ENCODE peak calls at places on chromosome 18, in seven cellular contexts. One of them, this sample, is unnamed.

GRCh38 chr18:39487932-39488331 is 1922.3 kb upstream of the CELF4 start:
- DNase-seq in psoas muscle: no peak
- DNase-seq in HFF-Myc: no peak
- DNase-seq in neural progenitor cell: no peak
- DNase-seq in heart right ventricle: no peak
- DNase-seq in A549: no peak
- DNase-seq in OCI-LY7: no peak
- DNase-seq in this sample: no peak

GRCh38 chr18:56298935-56299334 is 339.5 kb downstream of the TXNL1 start:
- DNase-seq in heart right ventricle: no peak
- DNase-seq in A549: peak
- DNase-seq in neural progenitor cell: no peak
- DNase-seq in OCI-LY7: no peak
- DNase-seq in HFF-Myc: no peak
- DNase-seq in psoas muscle: no peak
- DNase-seq in this sample: no peak

GRCh38 chr18:49023938-49024341 is 73.2 kb upstream of the SMAD7 start:
- DNase-seq in psoas muscle: peak
- DNase-seq in A549: no peak
- DNase-seq in neural progenitor cell: no peak
- DNase-seq in HFF-Myc: no peak
- DNase-seq in OCI-LY7: peak
- DNase-seq in heart right ventricle: no peak
- DNase-seq in this sample: no peak

GRCh38 chr18:29250843-29251242 is 1073.9 kb upstream of the CDH2 start:
- DNase-seq in OCI-LY7: no peak
- DNase-seq in A549: no peak
- DNase-seq in neural progenitor cell: no peak
- DNase-seq in psoas muscle: no peak
- DNase-seq in HFF-Myc: no peak
- DNase-seq in heart right ventricle: no peak
- DNase-seq in this sample: no peak

GRCh38 chr18:56873441-56874140 is 222.4 kb downstream of the WDR7 start:
- DNase-seq in heart right ventricle: no peak
- DNase-seq in OCI-LY7: peak
- DNase-seq in psoas muscle: no peak
- DNase-seq in neural progenitor cell: peak
- DNase-seq in HFF-Myc: no peak
- DNase-seq in A549: no peak
- DNase-seq in this sample: no peak

GRCh38 chr18:75422341-75422910 is 5.1 kb downstream of the SMIM21 start:
- DNase-seq in neural progenitor cell: no peak
- DNase-seq in HFF-Myc: no peak
- DNase-seq in psoas muscle: no peak
- DNase-seq in A549: no peak
- DNase-seq in OCI-LY7: no peak
- DNase-seq in heart right ventricle: no peak
- DNase-seq in this sample: no peak

GRCh38 chr18:22174341-22175148 is 5.2 kb downstream of the GATA6 start:
- DNase-seq in HFF-Myc: no peak
- DNase-seq in heart right ventricle: no peak
- DNase-seq in A549: no peak
- DNase-seq in OCI-LY7: no peak
- DNase-seq in psoas muscle: no peak
- DNase-seq in neural progenitor cell: peak
- DNase-seq in this sample: no peak

GRCh38 chr18:48529796-48530195 is 9.0 kb upstream of the CTIF start:
- DNase-seq in heart right ventricle: no peak
- DNase-seq in neural progenitor cell: no peak
- DNase-seq in psoas muscle: no peak
- DNase-seq in OCI-LY7: no peak
- DNase-seq in A549: no peak
- DNase-seq in HFF-Myc: no peak
- DNase-seq in this sample: no peak

GRCh38 chr18:50009772-50010171 is 185.2 kb downstream of the MYO5B start:
- DNase-seq in heart right ventricle: peak
- DNase-seq in HFF-Myc: no peak
- DNase-seq in neural progenitor cell: peak
- DNase-seq in A549: peak
- DNase-seq in OCI-LY7: peak
- DNase-seq in psoas muscle: no peak
- DNase-seq in this sample: peak

DNA sequence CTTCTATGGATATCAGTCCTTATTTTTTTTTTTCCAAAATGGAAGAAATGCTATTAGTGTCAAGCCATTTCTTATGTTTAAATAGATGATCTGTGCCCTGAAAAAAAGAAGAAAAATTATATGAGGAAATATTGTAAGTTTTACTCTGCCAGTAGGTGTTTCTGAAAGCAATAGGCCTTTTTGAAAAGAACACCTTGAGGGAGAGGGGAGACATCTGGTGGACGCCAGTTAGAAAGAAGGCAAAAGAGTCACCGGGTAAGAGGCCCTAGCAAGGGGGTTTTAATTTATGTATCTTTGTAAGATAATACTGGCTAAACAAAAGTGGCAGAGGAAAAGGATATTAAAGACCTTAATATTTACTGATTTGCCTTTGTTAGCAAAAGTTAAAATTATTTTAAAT is 56.1 kb downstream of the DYNAP start:
- DNase-seq in neural progenitor cell: peak
- DNase-seq in psoas muscle: no peak
- DNase-seq in heart right ventricle: no peak
- DNase-seq in HFF-Myc: peak
- DNase-seq in OCI-LY7: peak
- DNase-seq in A549: peak
- DNase-seq in this sample: no peak
- TF ChIP-seq CTCF in neural progenitor cell: peak
- TF ChIP-seq CTCF in psoas muscle: no peak
- TF ChIP-seq CTCF in heart right ventricle: no peak
- TF ChIP-seq CTCF in HFF-Myc: peak
- TF ChIP-seq CTCF in OCI-LY7: peak
- TF ChIP-seq CTCF in A549: peak
- TF ChIP-seq CTCF in this sample: peak

GRCh38 chr18:35508030-35508429 is 10.3 kb upstream of the INO80C start:
- DNase-seq in psoas muscle: no peak
- DNase-seq in heart right ventricle: no peak
- DNase-seq in neural progenitor cell: no peak
- DNase-seq in A549: no peak
- DNase-seq in OCI-LY7: no peak
- DNase-seq in HFF-Myc: no peak
- DNase-seq in this sample: no peak
- H3K4me3 ChIP-seq in psoas muscle: no peak
- H3K4me3 ChIP-seq in heart right ventricle: no peak
- H3K4me3 ChIP-seq in neural progenitor cell: no peak
- H3K4me3 ChIP-seq in A549: no peak
- H3K4me3 ChIP-seq in OCI-LY7: no peak
- H3K4me3 ChIP-seq in HFF-Myc: no peak
- H3K4me3 ChIP-seq in this sample: no peak

DNA sequence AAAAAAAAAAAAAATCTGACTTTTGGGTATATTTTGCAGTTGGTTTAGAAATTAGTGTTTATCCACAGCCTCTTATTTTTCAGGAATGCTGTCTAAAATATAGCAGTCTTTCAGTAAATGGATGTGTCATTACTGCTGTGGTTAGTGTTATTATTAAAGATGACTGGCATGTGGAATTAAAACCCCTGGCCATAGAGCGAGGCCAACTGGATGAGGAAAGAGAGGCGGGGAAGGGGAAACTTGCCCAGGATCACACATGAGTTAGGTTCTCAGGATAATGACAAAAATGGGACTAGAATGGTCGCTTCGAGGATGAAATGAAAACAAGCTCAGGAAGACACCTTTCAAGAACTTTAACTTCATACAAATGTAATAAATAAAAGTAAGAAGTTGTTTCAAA is 57.4 kb upstream of the APCDD1 start:
- DNase-seq in A549: no peak
- DNase-seq in psoas muscle: no peak
- DNase-seq in HFF-Myc: no peak
- DNase-seq in OCI-LY7: no peak
- DNase-seq in heart right ventricle: no peak
- DNase-seq in neural progenitor cell: no peak
- DNase-seq in this sample: no peak
- TF ChIP-seq CTCF in A549: no peak
- TF ChIP-seq CTCF in psoas muscle: no peak
- TF ChIP-seq CTCF in HFF-Myc: no peak
- TF ChIP-seq CTCF in OCI-LY7: no peak
- TF ChIP-seq CTCF in heart right ventricle: no peak
- TF ChIP-seq CTCF in neural progenitor cell: no peak
- TF ChIP-seq CTCF in this sample: no peak

GRCh38 chr18:80023173-80023572 is 11.1 kb upstream of the RBFA start:
- DNase-seq in HFF-Myc: no peak
- DNase-seq in psoas muscle: no peak
- DNase-seq in A549: peak
- DNase-seq in heart right ventricle: no peak
- DNase-seq in neural progenitor cell: peak
- DNase-seq in OCI-LY7: peak
- DNase-seq in this sample: no peak
- H3K4me3 ChIP-seq in HFF-Myc: no peak
- H3K4me3 ChIP-seq in psoas muscle: no peak
- H3K4me3 ChIP-seq in A549: no peak
- H3K4me3 ChIP-seq in heart right ventricle: no peak
- H3K4me3 ChIP-seq in neural progenitor cell: no peak
- H3K4me3 ChIP-seq in OCI-LY7: no peak
- H3K4me3 ChIP-seq in this sample: no peak

DNA sequence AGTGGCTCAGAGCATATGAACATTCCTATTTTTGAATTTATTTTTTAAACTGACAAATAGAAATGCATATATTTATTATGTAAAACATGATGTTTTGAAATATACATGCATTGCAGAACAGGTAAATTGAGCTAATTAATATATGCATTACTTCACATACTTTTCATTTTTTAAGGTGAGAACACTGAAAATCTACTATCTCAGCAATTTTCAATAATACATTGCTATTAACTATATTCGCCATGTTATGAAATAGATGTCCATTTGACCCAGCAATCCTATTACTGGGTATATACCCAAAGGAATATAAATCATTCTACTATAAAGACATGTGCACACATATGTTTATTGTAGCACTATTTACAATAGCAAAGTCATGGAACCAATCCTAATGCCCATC is 717.7 kb upstream of the PIK3C3 start:
- DNase-seq in neural progenitor cell: no peak
- DNase-seq in OCI-LY7: no peak
- DNase-seq in heart right ventricle: no peak
- DNase-seq in psoas muscle: no peak
- DNase-seq in A549: no peak
- DNase-seq in HFF-Myc: no peak
- DNase-seq in this sample: no peak
- TF ChIP-seq CTCF in neural progenitor cell: no peak
- TF ChIP-seq CTCF in OCI-LY7: no peak
- TF ChIP-seq CTCF in heart right ventricle: no peak
- TF ChIP-seq CTCF in psoas muscle: no peak
- TF ChIP-seq CTCF in A549: no peak
- TF ChIP-seq CTCF in HFF-Myc: no peak
- TF ChIP-seq CTCF in this sample: no peak

GRCh38 chr18:76528477-76529432 is 33.7 kb upstream of the ZNF516 start:
- DNase-seq in HFF-Myc: peak
- DNase-seq in neural progenitor cell: peak
- DNase-seq in A549: no peak
- DNase-seq in heart right ventricle: no peak
- DNase-seq in OCI-LY7: no peak
- DNase-seq in psoas muscle: no peak
- DNase-seq in this sample: no peak
- H3K4me3 ChIP-seq in HFF-Myc: peak
- H3K4me3 ChIP-seq in neural progenitor cell: no peak
- H3K4me3 ChIP-seq in A549: no peak
- H3K4me3 ChIP-seq in heart right ventricle: peak
- H3K4me3 ChIP-seq in OCI-LY7: no peak
- H3K4me3 ChIP-seq in psoas muscle: peak
- H3K4me3 ChIP-seq in this sample: no peak

GRCh38 chr18:1057367-1057766 is 152.7 kb downstream of the ADCYAP1 start:
- DNase-seq in OCI-LY7: no peak
- DNase-seq in neural progenitor cell: no peak
- DNase-seq in psoas muscle: no peak
- DNase-seq in heart right ventricle: no peak
- DNase-seq in HFF-Myc: no peak
- DNase-seq in A549: no peak
- DNase-seq in this sample: no peak

GRCh38 chr18:1062592-1062991 is 157.9 kb downstream of the ADCYAP1 start:
- DNase-seq in A549: peak
- DNase-seq in HFF-Myc: no peak
- DNase-seq in OCI-LY7: no peak
- DNase-seq in psoas muscle: no peak
- DNase-seq in heart right ventricle: no peak
- DNase-seq in neural progenitor cell: peak
- DNase-seq in this sample: no peak
- TF ChIP-seq CTCF in A549: no peak
- TF ChIP-seq CTCF in HFF-Myc: no peak
- TF ChIP-seq CTCF in OCI-LY7: no peak
- TF ChIP-seq CTCF in psoas muscle: no peak
- TF ChIP-seq CTCF in heart right ventricle: no peak
- TF ChIP-seq CTCF in neural progenitor cell: peak
- TF ChIP-seq CTCF in this sample: peak

GRCh38 chr18:46002934-46003333 is 35.8 kb upstream of the EPG5 start:
- DNase-seq in heart right ventricle: no peak
- DNase-seq in psoas muscle: no peak
- DNase-seq in neural progenitor cell: no peak
- DNase-seq in HFF-Myc: no peak
- DNase-seq in OCI-LY7: no peak
- DNase-seq in A549: no peak
- DNase-seq in this sample: no peak

GRCh38 chr18:46001074-46001473 is 33.9 kb upstream of the EPG5 start:
- DNase-seq in neural progenitor cell: no peak
- DNase-seq in A549: no peak
- DNase-seq in OCI-LY7: no peak
- DNase-seq in psoas muscle: no peak
- DNase-seq in HFF-Myc: no peak
- DNase-seq in heart right ventricle: no peak
- DNase-seq in this sample: no peak

GRCh38 chr18:45997689-45998088 is 30.6 kb upstream of the EPG5 start:
- DNase-seq in heart right ventricle: no peak
- DNase-seq in psoas muscle: no peak
- DNase-seq in A549: no peak
- DNase-seq in HFF-Myc: no peak
- DNase-seq in neural progenitor cell: no peak
- DNase-seq in OCI-LY7: no peak
- DNase-seq in this sample: no peak

GRCh38 chr18:46001892-46002291 is 34.8 kb upstream of the EPG5 start:
- DNase-seq in psoas muscle: no peak
- DNase-seq in A549: no peak
- DNase-seq in HFF-Myc: no peak
- DNase-seq in heart right ventricle: no peak
- DNase-seq in neural progenitor cell: no peak
- DNase-seq in OCI-LY7: no peak
- DNase-seq in this sample: no peak

DNA sequence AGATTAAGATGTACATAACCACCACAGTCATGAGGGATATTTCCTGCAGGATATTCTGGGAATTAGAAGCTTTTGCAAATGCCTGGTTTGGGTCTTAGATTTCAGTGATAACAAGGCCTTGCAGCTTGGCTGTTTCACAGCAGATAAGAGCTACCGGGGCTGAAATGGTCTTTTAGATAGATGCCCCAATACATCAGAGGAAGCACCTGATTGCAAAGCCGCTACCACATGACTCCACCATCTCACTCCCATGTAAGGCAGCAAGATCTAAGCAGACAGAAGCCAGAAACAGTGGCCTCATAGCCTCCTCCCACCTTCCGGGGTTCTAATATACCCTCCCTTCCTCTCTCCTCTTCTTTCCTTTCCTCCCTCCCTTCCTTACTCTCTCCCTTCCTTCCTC is 31.1 kb upstream of the EPG5 start:
- DNase-seq in OCI-LY7: no peak
- DNase-seq in heart right ventricle: no peak
- DNase-seq in A549: no peak
- DNase-seq in neural progenitor cell: no peak
- DNase-seq in HFF-Myc: no peak
- DNase-seq in psoas muscle: no peak
- DNase-seq in this sample: no peak
- H3K4me3 ChIP-seq in OCI-LY7: no peak
- H3K4me3 ChIP-seq in heart right ventricle: no peak
- H3K4me3 ChIP-seq in A549: no peak
- H3K4me3 ChIP-seq in neural progenitor cell: no peak
- H3K4me3 ChIP-seq in HFF-Myc: no peak
- H3K4me3 ChIP-seq in psoas muscle: no peak
- H3K4me3 ChIP-seq in this sample: no peak